ENCODE peak calls at places on chromosome 12, in six cellular contexts. F is GM12865; U is stimulated activated CD4-positive, alpha-beta T cell treated with anti-CD3 and anti-CD28 coated beads, TNF-alpha, amount 100 ng/mL, for 24 hours; Q is GM06990; E is hypothalamus; H is RKO. W is an unnamed sample.

GRCh38 chr12:51752490-51752889 is 96.0 kb downstream of the FIGNL2 start:
- DNase-seq in E (peak), Q (no peak), H (peak), F (peak), U (no peak), W (no peak)

GRCh38 chr12:47985596-47986265 is 18.5 kb downstream of the COL2A1 start:
- DNase-seq in H (no peak), F (no peak), U (no peak), E (no peak), Q (no peak), W (no peak)

GRCh38 chr12:70960484-70960883 is 39.9 kb upstream of the PTPRR start:
- DNase-seq in U (no peak), H (no peak), E (no peak), F (no peak), Q (no peak), W (no peak)

GRCh38 chr12:74489543-74489942 is 48.1 kb upstream of the ATXN7L3B start:
- DNase-seq in U (no peak), H (no peak), Q (no peak), E (no peak), F (peak), W (no peak)

GRCh38 chr12:93199831-93200236 is 177.9 kb upstream of the NUDT4 start:
- DNase-seq in Q (no peak), H (no peak), E (no peak), F (peak), U (no peak), W (no peak)

GRCh38 chr12:108495054-108495453 is 20.0 kb upstream of the FICD start:
- DNase-seq in F (peak), Q (no peak), E (no peak), H (peak), U (no peak), W (no peak)

GRCh38 chr12:90690120-90690519 is 264.9 kb downstream of the CCER1 start:
- DNase-seq in H (no peak), U (no peak), F (no peak), E (no peak), Q (no peak), W (no peak)

GRCh38 chr12:104790296-104791125 is 167.6 kb downstream of the SLC41A2 start:
- DNase-seq in Q (peak), F (peak), U (peak), H (no peak), E (peak), W (peak)

GRCh38 chr12:94171595-94171930 is 23.2 kb downstream of the PLXNC1 start:
- DNase-seq in H (no peak), Q (no peak), E (no peak), F (no peak), U (no peak), W (no peak)

GRCh38 chr12:45878630-45879255 is 111.6 kb downstream of the SCAF11 start:
- DNase-seq in F (no peak), E (no peak), H (no peak), U (no peak), Q (no peak), W (no peak)

GRCh38 chr12:76318773-76319594 is 29.2 kb downstream of the BBS10 start:
- DNase-seq in E (no peak), H (no peak), Q (no peak), F (no peak), U (no peak), W (no peak)

GRCh38 chr12:103114296-103115055 is 157.0 kb downstream of the ASCL1 start:
- DNase-seq in Q (peak), F (peak), U (no peak), E (no peak), H (no peak), W (no peak)

GRCh38 chr12:24595652-24596235 is 353.2 kb downstream of the BCAT1 start:
- DNase-seq in E (no peak), F (no peak), Q (no peak), U (no peak), H (peak), W (no peak)

GRCh38 chr12:116143883-116144266 is 133.6 kb downstream of the MED13L start:
- DNase-seq in U (no peak), H (no peak), E (no peak), Q (no peak), F (no peak), W (no peak)

GRCh38 chr12:12008931-12009611 is 61.7 kb upstream of the BCL2L14 start:
- DNase-seq in U (no peak), F (peak), H (no peak), E (no peak), Q (peak), W (no peak)

GRCh38 chr12:131077931-131078391 is 124.3 kb downstream of the ADGRD1 start:
- DNase-seq in E (no peak), U (no peak), F (no peak), Q (no peak), H (no peak), W (peak)